ENCODE peak calls at places on chromosome 6, in four cellular contexts. N is transverse colon, V is heart right ventricle, K is cardiac muscle cell. G is an unnamed sample.

GRCh38 chr6:19830171-19830570 is 7.0 kb upstream of the ID4 start:
- DNase-seq in N (no peak), V (no peak), K (no peak), G (no peak)

GRCh38 chr6:137341721-137342195 is 122.6 kb upstream of the IFNGR1 start:
- DNase-seq in N (peak; percentile 17), V (peak; percentile 6), K (no peak), G (peak; percentile 61)

GRCh38 chr6:137309078-137309762 is 90.0 kb upstream of the IFNGR1 start:
- DNase-seq in N (peak; percentile 82), V (peak; percentile 76), K (peak; percentile 23), G (no peak)

GRCh38 chr6:31246051-31246495 is 25.8 kb downstream of the HLA-C start:
- DNase-seq in N (no peak), V (no peak), K (no peak), G (no peak)

GRCh38 chr6:122623279-122623678 is 13.1 kb downstream of the PKIB start:
- DNase-seq in N (no peak), V (no peak), K (no peak), G (no peak)

GRCh38 chr6:31468316-31468715 is 29.6 kb upstream of the MICB start:
- DNase-seq in N (no peak), V (no peak), K (no peak), G (no peak)

GRCh38 chr6:167282165-167282564 is 8.9 kb upstream of the UNC93A start:
- DNase-seq in N (no peak), V (no peak), K (no peak), G (no peak)

GRCh38 chr6:28488916-28489365 is 26.7 kb downstream of the GPX6 start:
- DNase-seq in N (no peak), V (no peak), K (peak; percentile 32), G (peak; percentile 16)

GRCh38 chr6:75101896-75102680 is 103.8 kb downstream of the COL12A1 start:
- DNase-seq in N (no peak), V (no peak), K (no peak), G (no peak)

GRCh38 chr6:159935633-159936032 is 33.2 kb upstream of the IGF2R start:
- DNase-seq in N (no peak), V (no peak), K (no peak), G (no peak)

GRCh38 chr6:52457096-52457495 is 37.0 kb downstream of the EFHC1 start:
- DNase-seq in N (no peak), V (no peak), K (no peak), G (no peak)

GRCh38 chr6:3568396-3569082 is 111.7 kb upstream of the SLC22A23 start:
- DNase-seq in N (no peak), V (no peak), K (peak; percentile 83), G (no peak)

GRCh38 chr6:36820700-36821580 is 18.3 kb downstream of the CPNE5 start:
- DNase-seq in N (no peak), V (peak; percentile 66), K (no peak), G (no peak)

GRCh38 chr6:125952764-125953501 is 3.6 kb upstream of the HINT3 start:
- DNase-seq in N (peak; percentile 23), V (no peak), K (no peak), G (peak; percentile 11)

GRCh38 chr6:78322068-78322845 is 545.1 kb upstream of the IRAK1BP1 start:
- DNase-seq in N (no peak), V (no peak), K (no peak), G (no peak)
- H3K27ac ChIP-seq in N (no peak overlapping the region), V (no peak overlapping the region), K (no peak overlapping the region), G (no peak overlapping the region)

GRCh38 chr6:150993253-150993652 is 127.8 kb downstream of the MTHFD1L start:
- DNase-seq in N (no peak), V (no peak), K (no peak), G (no peak)

GRCh38 chr6:150991487-150991886 is 126.0 kb downstream of the MTHFD1L start:
- DNase-seq in N (no peak), V (no peak), K (no peak), G (no peak)

GRCh38 chr6:150992682-150993081 is 127.2 kb downstream of the MTHFD1L start:
- DNase-seq in N (no peak), V (no peak), K (no peak), G (no peak)

GRCh38 chr6:150994026-150994425 is 128.5 kb downstream of the MTHFD1L start:
- DNase-seq in N (no peak), V (no peak), K (no peak), G (no peak)

GRCh38 chr6:150992279-150992678 is 126.8 kb downstream of the MTHFD1L start:
- DNase-seq in N (no peak), V (no peak), K (no peak), G (no peak)
- H3K27ac ChIP-seq in N (no peak overlapping the region), V (no peak overlapping the region), K (no peak overlapping the region), G (no peak overlapping the region)

GRCh38 chr6:55578537-55579363 is at the start of gene HMGCLL1:
- DNase-seq in N (peak; percentile 11), V (peak; percentile 35), K (peak; percentile 84), G (peak; percentile 72)
- H3K27ac ChIP-seq in N (no peak within 1 kb of the TSS), V (peak within 1 kb of the TSS; percentile 64), K (no peak within 1 kb of the TSS), G (peak within 1 kb of the TSS; percentile 77)

GRCh38 chr6:106100755-106101154 is 14.6 kb downstream of the PRDM1 start:
- DNase-seq in N (no peak), V (no peak), K (no peak), G (no peak)
- H3K27ac ChIP-seq in N (peak overlapping the region; percentile 87), V (no peak overlapping the region), K (no peak overlapping the region), G (no peak overlapping the region)

DNA sequence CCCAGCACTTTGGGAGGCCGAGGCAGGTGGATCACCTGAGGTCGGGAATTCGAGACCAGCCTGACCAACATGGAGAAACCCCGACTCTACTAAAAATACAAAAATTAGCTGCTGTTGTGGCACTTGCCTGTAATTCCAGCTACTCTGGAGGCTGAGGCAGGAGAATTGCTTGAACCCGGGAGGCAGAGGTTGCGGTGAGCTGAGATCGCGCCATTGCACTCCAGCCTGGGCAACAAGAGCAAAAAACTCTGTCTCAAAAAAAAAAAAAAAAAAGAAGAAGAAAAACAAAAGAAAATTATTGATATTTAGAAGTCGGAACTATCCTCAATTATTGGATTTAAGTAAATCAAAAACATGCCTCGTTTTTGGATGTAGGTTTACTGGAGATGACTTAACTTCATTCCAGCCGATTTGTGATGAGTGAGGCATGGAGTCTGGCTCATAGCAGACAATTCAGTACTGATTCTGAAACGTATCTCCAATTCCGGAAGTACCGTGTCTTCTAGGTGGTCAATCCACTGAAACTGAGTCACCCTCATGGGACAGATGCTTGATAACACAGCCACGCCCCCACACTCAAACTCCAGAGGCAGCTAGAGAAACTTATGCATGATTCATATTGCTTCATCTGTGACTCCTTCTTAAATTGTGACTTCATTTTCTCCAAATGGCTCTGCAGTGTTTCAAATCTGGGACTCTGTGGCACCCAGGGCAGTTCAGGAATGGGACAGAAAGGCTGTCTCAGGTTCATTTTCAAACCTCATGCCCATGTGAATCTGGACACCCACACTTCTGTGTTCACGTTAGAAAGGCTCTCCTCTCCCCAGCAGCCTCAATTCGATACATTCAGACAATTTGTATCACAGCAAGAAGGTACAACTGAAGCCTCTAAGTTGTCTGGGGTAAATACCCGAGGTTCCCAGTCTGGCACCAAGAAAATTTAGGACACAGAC is 110.4 kb upstream of the ARMC2 start:
- DNase-seq in N (peak; percentile 57), V (peak; percentile 38), K (no peak), G (no peak)
- H3K27ac ChIP-seq in N (peak overlapping the region; percentile 1), V (no peak overlapping the region), K (no peak overlapping the region), G (no peak overlapping the region)

GRCh38 chr6:109475625-109476024 is 7.4 kb downstream of the ZBTB24 start:
- DNase-seq in N (no peak), V (no peak), K (no peak), G (no peak)
- H3K27ac ChIP-seq in N (no peak overlapping the region), V (no peak overlapping the region), K (no peak overlapping the region), G (no peak overlapping the region)

DNA sequence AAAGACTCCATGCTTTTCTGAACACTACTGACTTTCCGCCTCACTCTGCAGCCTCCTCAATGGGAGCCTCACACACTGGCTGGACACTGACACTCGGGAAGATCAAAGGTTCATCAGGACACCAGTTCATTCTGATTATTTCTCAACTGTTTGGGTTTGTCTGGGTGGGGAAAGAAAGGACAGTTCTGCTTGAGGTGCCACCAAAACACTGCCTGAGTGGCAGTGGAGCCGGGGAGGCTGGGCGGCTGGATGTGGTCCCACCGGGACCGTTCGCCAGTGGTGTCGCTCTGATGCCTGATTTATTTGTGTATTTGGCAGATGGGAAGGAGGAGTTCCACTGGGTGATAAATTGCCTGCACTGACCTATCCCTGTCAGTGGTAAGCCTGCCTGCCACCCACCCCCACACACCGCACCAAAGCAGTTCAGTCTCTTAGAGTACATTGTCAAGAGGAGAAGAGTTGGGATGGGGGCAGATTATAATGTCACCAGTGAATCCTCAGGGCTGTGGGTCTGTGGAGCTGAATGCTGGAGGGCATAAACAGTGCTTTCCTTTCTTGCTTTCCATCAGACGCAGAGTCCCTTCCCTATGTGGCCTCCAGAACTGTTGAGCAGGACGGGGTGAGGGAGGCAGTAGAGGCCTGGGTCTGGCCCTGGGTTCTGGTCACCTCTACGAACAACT is 49.8 kb downstream of the EDN1 start:
- DNase-seq in N (no peak), V (no peak), K (no peak), G (no peak)
- H3K27ac ChIP-seq in N (peak overlapping the region; percentile 54), V (no peak overlapping the region), K (no peak overlapping the region), G (no peak overlapping the region)

G was measured in caudate nucleus.